ENCODE peak calls at places on chromosomes 12 and 14, in four cellular contexts. B, M, D and S are unnamed samples.

GRCh38 chr14:93286212-93286890 is 46.5 kb downstream of the BTBD7 start:
- DNase-seq in B (no peak), M (no peak), D (no peak), S (no peak)

GRCh38 chr12:75913502-75914110 is 118.0 kb downstream of the PHLDA1 start:
- DNase-seq in B (no peak), M (no peak), D (no peak), S (no peak)

GRCh38 chr12:34166427-34167060 is 144.2 kb downstream of the ALG10 start:
- DNase-seq in B (no peak), M (no peak), D (no peak), S (peak)

GRCh38 chr14:22977684-22978486 is 4.5 kb downstream of the AJUBA start:
- DNase-seq in B (peak), M (no peak), D (no peak), S (no peak)

GRCh38 chr14:75636100-75636692 is 24.5 kb downstream of the ERG28 start:
- DNase-seq in B (no peak), M (no peak), D (no peak), S (no peak)

GRCh38 chr12:100643246-100643645 is 69.8 kb downstream of the GAS2L3 start:
- DNase-seq in B (no peak), M (no peak), D (no peak), S (no peak)

GRCh38 chr12:31204995-31205582 is 120.9 kb downstream of the SINHCAF start:
- DNase-seq in B (no peak), M (no peak), D (no peak), S (no peak)

GRCh38 chr12:117680311-117680710 is 288.5 kb downstream of the KSR2 start:
- DNase-seq in B (no peak), M (no peak), D (no peak), S (no peak)

GRCh38 chr12:92075425-92075891 is 70.2 kb downstream of the BTG1 start:
- DNase-seq in B (no peak), M (no peak), D (no peak), S (no peak)

GRCh38 chr14:96639550-96639949 is 137.4 kb downstream of the PAPOLA start:
- DNase-seq in B (peak), M (no peak), D (no peak), S (no peak)

GRCh38 chr14:68526420-68527105 is 266.3 kb downstream of the ZFP36L1 start:
- DNase-seq in B (peak), M (no peak), D (no peak), S (no peak)

GRCh38 chr12:75658826-75659823 is 147.7 kb upstream of the KRR1 start:
- DNase-seq in B (no peak), M (no peak), D (no peak), S (no peak)

GRCh38 chr14:101857226-101857625 is 95.7 kb downstream of the PPP2R5C start:
- DNase-seq in B (no peak), M (no peak), D (no peak), S (no peak)

GRCh38 chr12:102880783-102881182 is 36.3 kb downstream of the PAH start:
- DNase-seq in B (no peak), M (no peak), D (no peak), S (no peak)

GRCh38 chr12:68908076-68908475 is 24.9 kb downstream of the CPM start:
- DNase-seq in B (no peak), M (no peak), D (no peak), S (no peak)

GRCh38 chr12:108578813-108579212 is 16.4 kb downstream of the ISCU start:
- DNase-seq in B (no peak), M (no peak), D (no peak), S (no peak)

GRCh38 chr14:21556378-21557083 is 23.3 kb downstream of the OR10G3 start:
- DNase-seq in B (no peak), M (no peak), D (no peak), S (no peak)

GRCh38 chr14:104436047-104436531 is 143.5 kb upstream of the C14orf180 start:
- DNase-seq in B (peak), M (peak), D (no peak), S (peak)